ENCODE peak calls at places on chromosome 22, in eight cellular contexts. One of them, this sample, is unnamed.
A peak's percentile ranks its signal among the peaks of the same experiment; 100 is the strongest.

GRCh38 chr22:48896766-48897637 is 930.7 kb downstream of the BRD1 start:
- DNase-seq in GM23248: no peak
- DNase-seq in PC-3: no peak
- DNase-seq in Karpas-422: no peak
- DNase-seq in hepatocyte: no peak
- DNase-seq in IMR-90: no peak
- DNase-seq in H1: no peak
- DNase-seq in fibroblast of lung: peak; percentile 2
- DNase-seq in this sample: no peak

GRCh38 chr22:49012695-49013094 is 815.0 kb downstream of the BRD1 start:
- DNase-seq in GM23248: no peak
- DNase-seq in PC-3: no peak
- DNase-seq in Karpas-422: no peak
- DNase-seq in hepatocyte: no peak
- DNase-seq in IMR-90: no peak
- DNase-seq in H1: no peak
- DNase-seq in fibroblast of lung: no peak
- DNase-seq in this sample: no peak

GRCh38 chr22:22360014-22360413 is 115.4 kb downstream of the VPREB1 start:
- DNase-seq in GM23248: no peak
- DNase-seq in PC-3: no peak
- DNase-seq in Karpas-422: no peak
- DNase-seq in hepatocyte: no peak
- DNase-seq in IMR-90: no peak
- DNase-seq in H1: no peak
- DNase-seq in fibroblast of lung: no peak
- DNase-seq in this sample: no peak

GRCh38 chr22:39251762-39252460 is 7.1 kb upstream of the PDGFB start:
- DNase-seq in GM23248: peak; percentile 38
- DNase-seq in PC-3: peak; percentile 88
- DNase-seq in Karpas-422: no peak
- DNase-seq in hepatocyte: no peak
- DNase-seq in IMR-90: no peak
- DNase-seq in H1: no peak
- DNase-seq in fibroblast of lung: peak; percentile 37
- DNase-seq in this sample: no peak

GRCh38 chr22:38414009-38414395 is 41.0 kb downstream of the KCNJ4 start:
- DNase-seq in GM23248: no peak
- DNase-seq in PC-3: no peak
- DNase-seq in Karpas-422: peak; percentile 40
- DNase-seq in hepatocyte: no peak
- DNase-seq in IMR-90: no peak
- DNase-seq in H1: no peak
- DNase-seq in fibroblast of lung: no peak
- DNase-seq in this sample: no peak

GRCh38 chr22:48445113-48445827 is 1382.4 kb downstream of the BRD1 start:
- DNase-seq in GM23248: peak; percentile 74
- DNase-seq in PC-3: no peak
- DNase-seq in Karpas-422: peak; percentile 70
- DNase-seq in hepatocyte: no peak
- DNase-seq in IMR-90: no peak
- DNase-seq in H1: no peak
- DNase-seq in fibroblast of lung: peak; percentile 42
- DNase-seq in this sample: no peak

GRCh38 chr22:37983860-37984791 is at the start of gene SOX10:
- DNase-seq in GM23248: no peak
- DNase-seq in PC-3: no peak
- DNase-seq in Karpas-422: no peak
- DNase-seq in hepatocyte: no peak
- DNase-seq in IMR-90: no peak
- DNase-seq in H1: no peak
- DNase-seq in fibroblast of lung: no peak
- DNase-seq in this sample: no peak

GRCh38 chr22:37923927-37924326 is 17.8 kb downstream of the MICALL1 start:
- DNase-seq in GM23248: no peak
- DNase-seq in PC-3: no peak
- DNase-seq in Karpas-422: no peak
- DNase-seq in hepatocyte: no peak
- DNase-seq in IMR-90: no peak
- DNase-seq in H1: no peak
- DNase-seq in fibroblast of lung: no peak
- DNase-seq in this sample: no peak

GRCh38 chr22:30906411-30906810 is 62.2 kb downstream of the MORC2 start:
- DNase-seq in GM23248: no peak
- DNase-seq in PC-3: no peak
- DNase-seq in Karpas-422: no peak
- DNase-seq in hepatocyte: no peak
- DNase-seq in IMR-90: no peak
- DNase-seq in H1: no peak
- DNase-seq in fibroblast of lung: no peak
- DNase-seq in this sample: no peak

GRCh38 chr22:38467904-38468760 is at the start of gene KDELR3:
- DNase-seq in GM23248: peak; percentile 95
- DNase-seq in PC-3: peak; percentile 62
- DNase-seq in Karpas-422: no peak
- DNase-seq in hepatocyte: peak; percentile 92
- DNase-seq in IMR-90: peak; percentile 71
- DNase-seq in H1: no peak
- DNase-seq in fibroblast of lung: peak; percentile 76
- DNase-seq in this sample: no peak

GRCh38 chr22:44587004-44587793 is 89.2 kb upstream of the RTL6 start:
- DNase-seq in GM23248: peak; percentile 45
- DNase-seq in PC-3: peak; percentile 44
- DNase-seq in Karpas-422: no peak
- DNase-seq in hepatocyte: no peak
- DNase-seq in IMR-90: peak; percentile 11
- DNase-seq in H1: no peak
- DNase-seq in fibroblast of lung: peak; percentile 48
- DNase-seq in this sample: no peak

GRCh38 chr22:49487950-49488349 is 339.7 kb downstream of the BRD1 start:
- DNase-seq in GM23248: no peak
- DNase-seq in PC-3: peak; percentile 89
- DNase-seq in Karpas-422: no peak
- DNase-seq in hepatocyte: peak; percentile 50
- DNase-seq in IMR-90: no peak
- DNase-seq in H1: peak; percentile 64
- DNase-seq in fibroblast of lung: no peak
- DNase-seq in this sample: no peak

GRCh38 chr22:23403152-23403719 is 176.9 kb downstream of the IGLL1 start:
- DNase-seq in GM23248: no peak
- DNase-seq in PC-3: no peak
- DNase-seq in Karpas-422: no peak
- DNase-seq in hepatocyte: no peak
- DNase-seq in IMR-90: no peak
- DNase-seq in H1: no peak
- DNase-seq in fibroblast of lung: no peak
- DNase-seq in this sample: no peak

DNA sequence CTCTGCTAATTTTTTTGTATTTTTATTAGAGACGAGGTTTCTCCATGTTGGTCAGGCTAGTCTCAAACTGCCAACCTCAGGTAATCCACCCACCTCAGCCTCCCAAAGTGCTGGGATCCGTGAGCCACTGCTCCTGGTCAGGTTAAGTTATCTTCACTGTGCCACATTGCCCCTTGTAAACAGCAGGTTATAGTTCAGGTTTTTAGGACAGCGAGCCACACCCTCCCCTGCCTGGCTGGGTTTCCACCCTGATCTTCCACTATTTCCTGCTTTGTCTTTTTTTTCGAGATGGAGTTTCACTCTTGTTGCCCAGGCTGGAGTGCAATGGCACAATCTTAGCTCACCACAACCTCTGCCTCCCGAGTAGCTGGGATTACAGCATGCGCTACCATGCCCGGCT is 16.1 kb downstream of the ACO2 start:
- DNase-seq in GM23248: no peak
- DNase-seq in PC-3: no peak
- DNase-seq in Karpas-422: no peak
- DNase-seq in hepatocyte: no peak
- DNase-seq in IMR-90: no peak
- DNase-seq in H1: no peak
- DNase-seq in fibroblast of lung: no peak
- DNase-seq in this sample: no peak
- H4K20me1 ChIP-seq in GM23248: peaks cover 8% of the 10 kb centered on the region
- H4K20me1 ChIP-seq in PC-3: peaks cover 8% of the 10 kb centered on the region
- H4K20me1 ChIP-seq in Karpas-422: no peaks in the 10 kb centered on the region
- H4K20me1 ChIP-seq in hepatocyte: peaks cover 58% of the 10 kb centered on the region
- H4K20me1 ChIP-seq in IMR-90: peaks cover 70% of the 10 kb centered on the region
- H4K20me1 ChIP-seq in H1: peaks cover 19% of the 10 kb centered on the region
- H4K20me1 ChIP-seq in fibroblast of lung: no peaks in the 10 kb centered on the region
- H4K20me1 ChIP-seq in this sample: peaks cover 49% of the 10 kb centered on the region

GRCh38 chr22:19497245-19497644 is 17.5 kb downstream of the CDC45 start:
- DNase-seq in GM23248: peak; percentile 93
- DNase-seq in PC-3: peak; percentile 78
- DNase-seq in Karpas-422: no peak
- DNase-seq in hepatocyte: no peak
- DNase-seq in IMR-90: peak; percentile 97
- DNase-seq in H1: no peak
- DNase-seq in fibroblast of lung: peak; percentile 93
- DNase-seq in this sample: no peak
- H3K4me2 ChIP-seq in GM23248: no peak overlapping the region
- H3K4me2 ChIP-seq in PC-3: no peak overlapping the region
- H3K4me2 ChIP-seq in Karpas-422: no peak overlapping the region
- H3K4me2 ChIP-seq in hepatocyte: no peak overlapping the region
- H3K4me2 ChIP-seq in IMR-90: no peak overlapping the region
- H3K4me2 ChIP-seq in H1: no peak overlapping the region
- H3K4me2 ChIP-seq in fibroblast of lung: no peak overlapping the region
- H3K4me2 ChIP-seq in this sample: no peak overlapping the region

GRCh38 chr22:40620464-40621046 is 16.0 kb downstream of the MRTFA start:
- DNase-seq in GM23248: peak; percentile 77
- DNase-seq in PC-3: peak; percentile 60
- DNase-seq in Karpas-422: no peak
- DNase-seq in hepatocyte: no peak
- DNase-seq in IMR-90: peak; percentile 80
- DNase-seq in H1: no peak
- DNase-seq in fibroblast of lung: peak; percentile 85
- DNase-seq in this sample: no peak

GRCh38 chr22:40624770-40625169 is 11.7 kb downstream of the MRTFA start:
- DNase-seq in GM23248: no peak
- DNase-seq in PC-3: peak; percentile 27
- DNase-seq in Karpas-422: no peak
- DNase-seq in hepatocyte: no peak
- DNase-seq in IMR-90: no peak
- DNase-seq in H1: no peak
- DNase-seq in fibroblast of lung: no peak
- DNase-seq in this sample: no peak

GRCh38 chr22:40616578-40616977 is 19.9 kb downstream of the MRTFA start:
- DNase-seq in GM23248: no peak
- DNase-seq in PC-3: no peak
- DNase-seq in Karpas-422: no peak
- DNase-seq in hepatocyte: no peak
- DNase-seq in IMR-90: no peak
- DNase-seq in H1: no peak
- DNase-seq in fibroblast of lung: no peak
- DNase-seq in this sample: no peak

GRCh38 chr22:40618400-40618799 is 18.1 kb downstream of the MRTFA start:
- DNase-seq in GM23248: no peak
- DNase-seq in PC-3: no peak
- DNase-seq in Karpas-422: no peak
- DNase-seq in hepatocyte: no peak
- DNase-seq in IMR-90: no peak
- DNase-seq in H1: no peak
- DNase-seq in fibroblast of lung: no peak
- DNase-seq in this sample: no peak

DNA sequence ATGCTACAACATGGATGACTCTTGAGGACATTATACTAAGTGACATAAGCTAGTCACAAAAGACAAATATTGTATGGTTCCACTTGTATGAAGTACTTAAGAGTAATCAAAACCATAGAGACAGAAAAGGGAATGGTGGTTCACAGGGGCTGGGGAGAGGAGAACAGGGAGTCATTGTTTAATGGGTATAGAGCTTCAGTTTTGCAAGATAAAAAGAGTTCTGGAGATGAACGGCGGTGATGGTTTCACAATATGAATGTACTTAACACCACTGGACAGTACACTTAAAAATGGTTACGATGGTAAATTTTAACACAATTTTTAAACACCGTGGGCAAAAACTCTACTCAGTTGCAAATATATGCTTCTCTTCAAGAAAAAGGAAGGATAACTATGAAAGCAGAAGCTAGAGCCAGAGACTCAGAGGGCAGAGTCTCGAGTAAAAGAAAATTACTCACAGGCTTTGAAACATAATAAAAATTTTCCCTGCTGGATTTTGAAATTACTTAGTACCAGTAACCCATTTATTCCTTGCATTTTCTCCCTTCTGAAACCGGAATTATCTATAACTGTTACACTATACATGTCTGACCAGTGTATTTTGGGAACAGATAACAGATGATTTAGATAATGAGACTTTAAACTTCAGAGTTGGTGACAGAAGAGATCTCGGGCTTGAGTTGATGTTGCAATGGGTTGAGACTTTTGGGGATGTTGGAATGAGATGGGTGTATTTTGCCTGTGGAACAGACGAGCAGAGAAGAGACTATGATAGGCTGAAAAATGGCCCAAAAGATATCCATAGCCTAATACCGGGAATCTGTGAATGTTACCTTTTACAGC is 15.0 kb downstream of the MRTFA start:
- DNase-seq in GM23248: no peak
- DNase-seq in PC-3: no peak
- DNase-seq in Karpas-422: no peak
- DNase-seq in hepatocyte: no peak
- DNase-seq in IMR-90: no peak
- DNase-seq in H1: no peak
- DNase-seq in fibroblast of lung: no peak
- DNase-seq in this sample: no peak
- H3K27ac ChIP-seq in GM23248: no peak overlapping the region
- H3K27ac ChIP-seq in PC-3: no peak overlapping the region
- H3K27ac ChIP-seq in Karpas-422: no peak overlapping the region
- H3K27ac ChIP-seq in hepatocyte: no peak overlapping the region
- H3K27ac ChIP-seq in IMR-90: no peak overlapping the region
- H3K27ac ChIP-seq in H1: no peak overlapping the region
- H3K27ac ChIP-seq in fibroblast of lung: no peak overlapping the region
- H3K27ac ChIP-seq in this sample: no peak overlapping the region

GRCh38 chr22:42596863-42597530 is 17.7 kb downstream of the POLDIP3 start:
- DNase-seq in GM23248: no peak
- DNase-seq in PC-3: no peak
- DNase-seq in Karpas-422: no peak
- DNase-seq in hepatocyte: no peak
- DNase-seq in IMR-90: no peak
- DNase-seq in H1: no peak
- DNase-seq in fibroblast of lung: no peak
- DNase-seq in this sample: no peak

GRCh38 chr22:42603427-42603826 is 11.3 kb downstream of the POLDIP3 start:
- DNase-seq in GM23248: no peak
- DNase-seq in PC-3: no peak
- DNase-seq in Karpas-422: no peak
- DNase-seq in hepatocyte: no peak
- DNase-seq in IMR-90: no peak
- DNase-seq in H1: no peak
- DNase-seq in fibroblast of lung: no peak
- DNase-seq in this sample: no peak

GRCh38 chr22:42604403-42604802 is 10.3 kb downstream of the POLDIP3 start:
- DNase-seq in GM23248: peak; percentile 49
- DNase-seq in PC-3: no peak
- DNase-seq in Karpas-422: no peak
- DNase-seq in hepatocyte: no peak
- DNase-seq in IMR-90: peak; percentile 28
- DNase-seq in H1: no peak
- DNase-seq in fibroblast of lung: peak; percentile 59
- DNase-seq in this sample: no peak

GRCh38 chr22:42602470-42602869 is 12.2 kb downstream of the POLDIP3 start:
- DNase-seq in GM23248: no peak
- DNase-seq in PC-3: no peak
- DNase-seq in Karpas-422: no peak
- DNase-seq in hepatocyte: no peak
- DNase-seq in IMR-90: no peak
- DNase-seq in H1: no peak
- DNase-seq in fibroblast of lung: no peak
- DNase-seq in this sample: no peak

GRCh38 chr22:42601879-42602465 is 12.7 kb downstream of the POLDIP3 start:
- DNase-seq in GM23248: no peak
- DNase-seq in PC-3: no peak
- DNase-seq in Karpas-422: no peak
- DNase-seq in hepatocyte: no peak
- DNase-seq in IMR-90: no peak
- DNase-seq in H1: no peak
- DNase-seq in fibroblast of lung: no peak
- DNase-seq in this sample: no peak
- H4K20me1 ChIP-seq in GM23248: peaks cover 4% of the 10 kb centered on the region
- H4K20me1 ChIP-seq in PC-3: no peaks in the 10 kb centered on the region
- H4K20me1 ChIP-seq in Karpas-422: peaks cover 11% of the 10 kb centered on the region
- H4K20me1 ChIP-seq in hepatocyte: peaks cover 56% of the 10 kb centered on the region
- H4K20me1 ChIP-seq in IMR-90: peaks cover 54% of the 10 kb centered on the region
- H4K20me1 ChIP-seq in H1: peaks cover 28% of the 10 kb centered on the region
- H4K20me1 ChIP-seq in fibroblast of lung: no peaks in the 10 kb centered on the region
- H4K20me1 ChIP-seq in this sample: peaks cover 12% of the 10 kb centered on the region